ENCODE peak calls at places on chromosomes 2 and 18, in five cellular contexts. S is adrenal gland, B is PC-9, A is GM12878, C is cardiac muscle cell. T is an unnamed sample.
A peak's percentile ranks its signal among the peaks of the same experiment; 100 is the strongest.

GRCh38 chr18:44309185-44309584 is 371.5 kb upstream of the SETBP1 start:
- DNase-seq in S (no peak), B (no peak), A (no peak), C (peak; percentile 24), T (no peak)

GRCh38 chr2:26887142-26887541 is 39.2 kb downstream of the DPYSL5 start:
- DNase-seq in S (no peak), B (no peak), A (no peak), C (no peak), T (no peak)

GRCh38 chr2:188902906-188903305 is 71.3 kb upstream of the COL3A1 start:
- DNase-seq in S (no peak), B (no peak), A (no peak), C (peak; percentile 78), T (no peak)

GRCh38 chr18:23885750-23886149 is 128.8 kb upstream of the TTC39C start:
- DNase-seq in S (no peak), B (no peak), A (no peak), C (peak; percentile 22), T (no peak)

GRCh38 chr2:149601141-149601796 is 13.7 kb upstream of the MMADHC start:
- DNase-seq in S (no peak), B (no peak), A (no peak), C (peak; percentile 67), T (no peak)

GRCh38 chr2:203685789-203686433 is 20.5 kb upstream of the CD28 start:
- DNase-seq in S (no peak), B (no peak), A (no peak), C (no peak), T (no peak)

GRCh38 chr2:136863874-136864273 is 98.5 kb downstream of the THSD7B start:
- DNase-seq in S (no peak), B (no peak), A (no peak), C (no peak), T (no peak)

GRCh38 chr2:163662141-163662780 is 73.5 kb downstream of the FIGN start:
- DNase-seq in S (peak; percentile 24), B (no peak), A (no peak), C (peak; percentile 26), T (peak; percentile 68)

GRCh38 chr2:10584242-10584753 is 105.5 kb downstream of the NOL10 start:
- DNase-seq in S (no peak), B (peak; percentile 57), A (no peak), C (no peak), T (no peak)

GRCh38 chr2:60948926-60949579 is 67.7 kb downstream of the REL start:
- DNase-seq in S (no peak), B (peak; percentile 47), A (no peak), C (no peak), T (no peak)

GRCh38 chr2:187206071-187206470 is 242.0 kb downstream of the CALCRL start:
- DNase-seq in S (no peak), B (no peak), A (no peak), C (no peak), T (no peak)

GRCh38 chr2:170013802-170014551 is 164.0 kb upstream of the MYO3B start:
- DNase-seq in S (peak; percentile 36), B (no peak), A (no peak), C (peak; percentile 62), T (peak; percentile 19)

GRCh38 chr2:208783184-208783583 is 376.6 kb downstream of the PTH2R start:
- DNase-seq in S (no peak), B (no peak), A (no peak), C (no peak), T (no peak)

GRCh38 chr2:79530443-79530842 is 17.6 kb downstream of the CTNNA2 start:
- DNase-seq in S (no peak), B (no peak), A (no peak), C (no peak), T (no peak)

GRCh38 chr2:109284816-109285215 is 155.8 kb downstream of the SH3RF3 start:
- DNase-seq in S (peak; percentile 35), B (no peak), A (no peak), C (peak; percentile 77), T (no peak)

GRCh38 chr2:150167711-150168110 is 319.8 kb downstream of the RND3 start:
- DNase-seq in S (no peak), B (peak; percentile 86), A (peak; percentile 30), C (peak; percentile 75), T (no peak)

GRCh38 chr2:109450574-109451265 is 163.0 kb downstream of the SEPTIN10 start:
- DNase-seq in S (no peak), B (no peak), A (no peak), C (no peak), T (no peak)

GRCh38 chr18:29626094-29626493 is 1416.4 kb downstream of the DSC3 start:
- DNase-seq in S (no peak), B (no peak), A (no peak), C (no peak), T (no peak)

GRCh38 chr2:109118321-109118720 is 10.7 kb upstream of the SH3RF3 start:
- DNase-seq in S (no peak), B (no peak), A (no peak), C (no peak), T (no peak)

GRCh38 chr2:217610411-217610814 is 392.4 kb downstream of the TNS1 start:
- DNase-seq in S (no peak), B (no peak), A (peak; percentile 31), C (no peak), T (no peak)

GRCh38 chr2:50143822-50144575 is 887.9 kb downstream of the NRXN1 start:
- DNase-seq in S (peak; percentile 17), B (peak; percentile 37), A (peak; percentile 24), C (peak; percentile 71), T (peak; percentile 80)

GRCh38 chr2:206572725-206573124 is 69.6 kb upstream of the FAM237A start:
- DNase-seq in S (no peak), B (no peak), A (no peak), C (no peak), T (no peak)

GRCh38 chr2:130883520-130883919 is 46.8 kb downstream of the ARHGEF4 start:
- DNase-seq in S (no peak), B (no peak), A (no peak), C (no peak), T (no peak)

GRCh38 chr18:12011962-12012549 is 30.7 kb downstream of the IMPA2 start:
- DNase-seq in S (no peak), B (no peak), A (no peak), C (no peak), T (no peak)

GRCh38 chr18:59267511-59268126 is 5.6 kb downstream of the RAX start:
- DNase-seq in S (no peak), B (no peak), A (no peak), C (peak; percentile 18), T (no peak)

DNA sequence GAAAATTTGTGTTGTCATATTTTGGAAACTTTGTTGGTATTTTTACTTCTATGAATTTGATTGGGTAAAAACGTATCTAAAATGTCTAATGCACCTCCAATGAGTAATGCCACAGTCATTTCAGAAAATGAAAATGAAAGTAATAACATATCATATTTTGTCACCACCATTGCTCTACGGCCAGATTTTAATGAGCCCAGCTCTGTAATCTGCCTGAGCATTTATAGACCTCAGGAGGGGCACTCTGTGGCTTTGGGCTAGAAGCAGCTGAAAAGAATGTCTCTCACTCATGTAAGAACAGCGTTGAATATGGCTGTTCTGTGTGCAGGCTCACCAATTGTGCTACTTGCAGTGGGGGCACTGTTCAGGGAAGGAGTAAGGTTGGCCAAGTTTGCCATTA is 32.7 kb upstream of the ABCA12 start:
- DNase-seq in S (no peak), B (no peak), A (peak; percentile 26), C (peak; percentile 23), T (no peak)
- H3K4me3 ChIP-seq in S (peak overlapping the region; percentile 45), B (peak overlapping the region; percentile 31), A (no peak overlapping the region), C (no peak overlapping the region), T (no peak overlapping the region)

GRCh38 chr2:48414640-48414979 is 115.3 kb upstream of the STON1 start:
- DNase-seq in S (no peak), B (no peak), A (no peak), C (no peak), T (peak; percentile 47)

GRCh38 chr2:48414980-48415764 is 114.8 kb upstream of the STON1 start:
- DNase-seq in S (no peak), B (peak; percentile 40), A (no peak), C (peak; percentile 66), T (peak; percentile 23)

GRCh38 chr2:48414196-48414595 is 115.8 kb upstream of the STON1 start:
- DNase-seq in S (no peak), B (no peak), A (no peak), C (no peak), T (no peak)

GRCh38 chr2:48417843-48418838 is 111.8 kb upstream of the STON1 start:
- DNase-seq in S (no peak), B (no peak), A (no peak), C (no peak), T (no peak)

DNA sequence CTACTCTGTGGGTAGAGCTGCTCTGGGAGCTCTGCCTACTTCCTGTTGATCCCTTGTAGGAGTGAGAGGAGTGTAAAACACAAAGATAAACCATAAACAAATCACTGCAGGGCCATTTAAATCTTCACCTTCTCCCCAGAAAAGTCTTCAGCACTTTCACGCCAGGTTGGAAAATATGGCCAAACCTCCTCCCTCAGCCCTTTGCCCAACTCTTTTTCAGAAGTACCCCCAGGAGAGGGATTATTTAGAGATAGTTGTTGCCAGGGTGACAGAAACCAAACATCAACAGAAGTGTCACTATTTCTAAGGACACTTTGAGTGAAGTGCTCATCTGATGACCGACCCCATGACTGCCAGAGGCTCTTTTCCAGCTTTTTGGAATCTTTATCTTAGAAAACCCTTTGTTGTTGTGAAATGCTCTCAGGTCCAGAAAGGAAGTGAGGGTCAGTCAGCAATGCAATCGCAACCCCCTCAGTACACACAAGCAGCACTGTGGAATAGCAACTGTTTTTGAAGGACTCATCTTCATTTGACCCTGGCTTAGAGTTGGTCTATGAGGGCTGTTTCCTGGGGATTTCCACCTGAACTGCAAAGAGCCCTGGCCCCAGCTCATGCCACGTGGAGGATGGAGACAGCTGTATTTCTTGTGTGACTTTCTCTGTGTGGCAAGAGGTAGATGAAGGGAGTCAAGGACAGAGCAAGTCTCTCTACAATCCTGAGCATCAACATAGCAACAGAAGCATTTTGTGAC is 114.0 kb upstream of the STON1 start:
- DNase-seq in S (no peak), B (no peak), A (no peak), C (peak; percentile 46), T (no peak)
- H3K4me1 ChIP-seq in S (peaks cover 25% of the 10 kb centered on the region), B (peaks cover 12% of the 10 kb centered on the region), A (peaks cover 21% of the 10 kb centered on the region), C (no peaks in the 10 kb centered on the region), T (peaks cover 10% of the 10 kb centered on the region)

GRCh38 chr2:54287532-54287931 is 31.5 kb upstream of the TSPYL6 start:
- DNase-seq in S (no peak), B (peak; percentile 25), A (no peak), C (no peak), T (no peak)

GRCh38 chr2:54284801-54285200 is 28.8 kb upstream of the TSPYL6 start:
- DNase-seq in S (no peak), B (no peak), A (no peak), C (no peak), T (no peak)

GRCh38 chr2:54285451-54285850 is 29.4 kb upstream of the TSPYL6 start:
- DNase-seq in S (no peak), B (no peak), A (no peak), C (no peak), T (no peak)

GRCh38 chr2:54289942-54290702 is 34.1 kb upstream of the TSPYL6 start:
- DNase-seq in S (no peak), B (peak; percentile 27), A (no peak), C (no peak), T (peak; percentile 76)
- H3K27me3 ChIP-seq in S (no peaks in the 10 kb centered on the region), B (no peaks in the 10 kb centered on the region), A (no peaks in the 10 kb centered on the region), C (no peaks in the 10 kb centered on the region), T (no peaks in the 10 kb centered on the region)

DNA sequence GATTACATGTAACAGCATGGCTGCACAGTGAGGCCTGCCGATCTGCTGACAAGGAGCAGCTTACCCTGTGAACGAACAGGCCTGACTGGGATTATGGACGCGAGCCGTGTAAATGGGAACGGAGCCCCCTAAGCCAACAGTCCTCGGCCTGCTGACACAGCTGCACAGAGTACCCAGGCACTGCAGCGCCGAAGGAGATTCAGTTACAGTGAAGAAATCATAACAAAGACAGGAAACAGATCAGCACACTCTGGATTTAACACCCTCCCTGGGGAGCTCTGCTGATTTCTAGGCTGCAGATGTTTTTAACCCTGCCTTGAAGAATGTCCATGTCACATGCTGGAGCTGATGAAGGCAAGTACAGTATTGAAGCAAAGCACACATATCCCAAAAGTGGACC is 43.4 kb downstream of the COLEC12 start:
- DNase-seq in S (peak; percentile 33), B (no peak), A (no peak), C (peak; percentile 95), T (no peak)
- H3K4me3 ChIP-seq in S (no peak overlapping the region), B (no peak overlapping the region), A (no peak overlapping the region), C (no peak overlapping the region), T (no peak overlapping the region)